ENCODE peak calls at places on chromosomes 6 and 20, in four cellular contexts. G, N, V and Z are unnamed samples.

GRCh38 chr6:152246554-152247337 is 390.4 kb downstream of the SYNE1 start:
- DNase-seq in G (no peak), N (peak), V (peak), Z (peak)

GRCh38 chr6:17173071-17173470 is 71.2 kb downstream of the STMND1 start:
- DNase-seq in G (no peak), N (no peak), V (no peak), Z (no peak)

GRCh38 chr20:49646126-49646525 is 67.6 kb downstream of the B4GALT5 start:
- DNase-seq in G (no peak), N (peak), V (no peak), Z (no peak)

GRCh38 chr6:113672691-113673149 is 184.4 kb upstream of the MARCKS start:
- DNase-seq in G (no peak), N (no peak), V (peak), Z (peak)

GRCh38 chr6:36928547-36928918 is 26.0 kb upstream of the PI16 start:
- DNase-seq in G (no peak), N (no peak), V (no peak), Z (no peak)

GRCh38 chr20:40646321-40647212 is 42.5 kb downstream of the MAFB start:
- DNase-seq in G (peak), N (no peak), V (no peak), Z (no peak)

GRCh38 chr6:141675957-141676356 is 456.8 kb upstream of the GJE1 start:
- DNase-seq in G (peak), N (no peak), V (peak), Z (no peak)

GRCh38 chr6:88728756-88729155 is 234.7 kb downstream of the RNGTT start:
- DNase-seq in G (no peak), N (no peak), V (no peak), Z (no peak)

GRCh38 chr6:54193560-54193959 is 82.3 kb downstream of the MLIP start:
- DNase-seq in G (no peak), N (peak), V (no peak), Z (no peak)

GRCh38 chr6:119224095-119224701 is 125.4 kb downstream of the MAN1A1 start:
- DNase-seq in G (peak), N (no peak), V (no peak), Z (no peak)

GRCh38 chr20:1196634-1197033 is 6.6 kb upstream of the C20orf202 start:
- DNase-seq in G (no peak), N (no peak), V (no peak), Z (no peak)

GRCh38 chr6:132215805-132216204 is 185.5 kb downstream of the MOXD1 start:
- DNase-seq in G (no peak), N (no peak), V (no peak), Z (no peak)

GRCh38 chr20:19013907-19014306 is 198.5 kb upstream of the SLC24A3 start:
- DNase-seq in G (no peak), N (no peak), V (no peak), Z (no peak)

GRCh38 chr20:62381202-62381797 is 5.6 kb upstream of the RPS21 start:
- DNase-seq in G (no peak), N (peak), V (no peak), Z (no peak)

GRCh38 chr20:38685853-38686473 is 38.3 kb upstream of the SLC32A1 start:
- DNase-seq in G (no peak), N (peak), V (peak), Z (peak)

GRCh38 chr6:84772428-84773132 is 8.2 kb upstream of the TBX18 start:
- DNase-seq in G (no peak), N (no peak), V (no peak), Z (no peak)

GRCh38 chr6:165204807-165205545 is 104.4 kb downstream of the C6orf118 start:
- DNase-seq in G (no peak), N (no peak), V (no peak), Z (no peak)

GRCh38 chr6:166707045-166707444 is 80.0 kb upstream of the RPS6KA2 start:
- DNase-seq in G (peak), N (peak), V (no peak), Z (peak)

GRCh38 chr20:17357238-17357637 is 130.4 kb downstream of the PCSK2 start:
- DNase-seq in G (peak), N (no peak), V (no peak), Z (no peak)

GRCh38 chr6:166307981-166308768 is at the start of gene PRR18:
- DNase-seq in G (no peak), N (no peak), V (no peak), Z (no peak)

GRCh38 chr20:37348643-37349516 is 2.9 kb downstream of the SRC start:
- DNase-seq in G (no peak), N (no peak), V (no peak), Z (no peak)

GRCh38 chr6:80541186-80541585 is 434.7 kb downstream of the BCKDHB start:
- DNase-seq in G (no peak), N (peak), V (peak), Z (no peak)

GRCh38 chr20:47713941-47714450 is 71.3 kb downstream of the SULF2 start:
- DNase-seq in G (no peak), N (no peak), V (no peak), Z (peak)

GRCh38 chr6:148538251-148539190 is 195.9 kb downstream of the SASH1 start:
- DNase-seq in G (no peak), N (no peak), V (peak), Z (no peak)

GRCh38 chr20:19453369-19453768 is 240.9 kb downstream of the SLC24A3 start:
- DNase-seq in G (no peak), N (no peak), V (no peak), Z (no peak)

GRCh38 chr6:12957321-12958051 is 240.9 kb downstream of the PHACTR1 start:
- DNase-seq in G (peak), N (peak), V (peak), Z (peak)

GRCh38 chr6:35317483-35318199 is 20.0 kb downstream of the DEF6 start:
- DNase-seq in G (no peak), N (no peak), V (no peak), Z (no peak)

GRCh38 chr20:21182832-21183563 is 57.1 kb downstream of the KIZ start:
- DNase-seq in G (no peak), N (peak), V (peak), Z (no peak)

GRCh38 chr6:134666174-134666573 is 283.7 kb downstream of the ALDH8A1 start:
- DNase-seq in G (no peak), N (no peak), V (no peak), Z (no peak)

GRCh38 chr6:22279427-22279826 is 17.4 kb downstream of the PRL start:
- DNase-seq in G (no peak), N (no peak), V (no peak), Z (no peak)